ENCODE peak calls at places on chromosomes 5 and 9, in eight cellular contexts. F is neural progenitor cell, Z is GM23248, M is PC-3, S is OCI-LY7, R is SK-N-SH, Q is GM23338, J is HCT116. L is an unnamed sample.

GRCh38 chr9:104557179-104557634 is 11.8 kb upstream of the OR13C8 start:
- DNase-seq in F (no peak), Z (no peak), M (no peak), S (peak; percentile 6), R (no peak), Q (peak; percentile 25), J (no peak), L (no peak)

GRCh38 chr5:27276119-27276518 is 237.7 kb upstream of the CDH9 start:
- DNase-seq in F (no peak), Z (no peak), M (no peak), S (no peak), R (no peak), Q (no peak), J (no peak), L (no peak)

GRCh38 chr9:71929791-71930440 is 18.5 kb downstream of the C9orf85 start:
- DNase-seq in F (no peak), Z (peak; percentile 63), M (peak; percentile 12), S (no peak), R (no peak), Q (no peak), J (no peak), L (no peak)

GRCh38 chr9:86891091-86891490 is 56.2 kb downstream of the GAS1 start:
- DNase-seq in F (no peak), Z (peak; percentile 9), M (no peak), S (no peak), R (no peak), Q (no peak), J (no peak), L (no peak)

GRCh38 chr5:151772868-151773561 is 1.3 kb downstream of the G3BP1 start:
- DNase-seq in F (no peak), Z (peak; percentile 77), M (peak; percentile 35), S (no peak), R (no peak), Q (no peak), J (no peak), L (peak; percentile 53)

GRCh38 chr9:755454-756381 is 85.8 kb upstream of the DMRT1 start:
- DNase-seq in F (no peak), Z (peak; percentile 89), M (peak; percentile 70), S (no peak), R (no peak), Q (no peak), J (peak; percentile 40), L (peak; percentile 24)

GRCh38 chr9:105063665-105064247 is 135.8 kb upstream of the ABCA1 start:
- DNase-seq in F (no peak), Z (peak; percentile 91), M (peak; percentile 37), S (no peak), R (no peak), Q (no peak), J (no peak), L (peak; percentile 67)

GRCh38 chr9:130276121-130276520 is 10.6 kb downstream of the HMCN2 start:
- DNase-seq in F (no peak), Z (peak; percentile 32), M (peak; percentile 9), S (no peak), R (no peak), Q (no peak), J (no peak), L (no peak)

GRCh38 chr9:38016375-38017120 is 52.5 kb downstream of the SHB start:
- DNase-seq in F (no peak), Z (peak; percentile 93), M (peak; percentile 39), S (no peak), R (no peak), Q (no peak), J (no peak), L (no peak)

GRCh38 chr5:29089591-29090141 is 2051.3 kb upstream of the CDH9 start:
- DNase-seq in F (no peak), Z (no peak), M (no peak), S (no peak), R (no peak), Q (no peak), J (no peak), L (no peak)

GRCh38 chr5:142894749-142895148 is 124.6 kb downstream of the ARHGAP26 start:
- DNase-seq in F (no peak), Z (peak; percentile 82), M (peak; percentile 36), S (no peak), R (no peak), Q (no peak), J (no peak), L (no peak)

GRCh38 chr9:37732086-37732744 is 21.4 kb upstream of the TRMT10B start:
- DNase-seq in F (no peak), Z (no peak), M (no peak), S (no peak), R (peak; percentile 84), Q (no peak), J (no peak), L (no peak)

GRCh38 chr5:179802207-179802883 is 4.3 kb downstream of the MGAT4B start:
- DNase-seq in F (no peak), Z (peak; percentile 37), M (peak; percentile 66), S (no peak), R (no peak), Q (no peak), J (no peak), L (no peak)

GRCh38 chr5:172798422-172799215 is 27.6 kb upstream of the DUSP1 start:
- DNase-seq in F (no peak), Z (peak; percentile 95), M (peak; percentile 91), S (no peak), R (no peak), Q (no peak), J (no peak), L (no peak)

GRCh38 chr5:43231977-43232376 is 40.0 kb downstream of the NIM1K start:
- DNase-seq in F (no peak), Z (peak; percentile 13), M (peak; percentile 64), S (peak; percentile 13), R (peak; percentile 17), Q (peak; percentile 34), J (peak; percentile 27), L (no peak)

GRCh38 chr5:43225649-43226245 is 33.7 kb downstream of the NIM1K start:
- DNase-seq in F (no peak), Z (no peak), M (no peak), S (no peak), R (no peak), Q (no peak), J (no peak), L (no peak)

GRCh38 chr5:43232943-43233833 is 41.2 kb downstream of the NIM1K start:
- DNase-seq in F (no peak), Z (no peak), M (no peak), S (no peak), R (no peak), Q (no peak), J (no peak), L (no peak)

DNA sequence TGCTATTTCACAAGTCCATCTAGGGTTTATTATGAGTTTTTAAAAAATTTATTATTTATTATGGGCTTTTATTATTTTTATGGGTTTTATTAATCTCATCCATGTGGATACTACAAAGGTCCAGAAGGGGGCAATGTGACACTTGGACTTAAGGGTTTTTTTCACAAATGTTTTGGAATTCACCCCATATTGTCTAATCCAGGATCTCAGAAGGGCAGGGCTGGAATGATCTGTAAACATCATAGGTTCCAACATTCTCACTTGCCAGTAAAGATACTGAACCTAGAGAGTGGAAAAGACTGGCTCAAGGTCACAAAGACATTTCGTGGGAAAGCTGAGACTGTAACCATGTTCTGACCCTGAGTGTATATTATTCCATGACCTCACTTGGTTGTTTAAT is 35.6 kb downstream of the NIM1K start:
- DNase-seq in F (peak; percentile 47), Z (peak; percentile 82), M (peak; percentile 84), S (peak; percentile 20), R (peak; percentile 52), Q (peak; percentile 62), J (peak; percentile 47), L (peak; percentile 37)
- TF ChIP-seq EZH2phosphoT487 in F (no peak), Z (no peak), M (no peak), S (no peak), R (no peak), Q (no peak), J (no peak), L (no peak)

GRCh38 chr9:136282272-136282861 is 21.5 kb downstream of the CCDC187 start:
- DNase-seq in F (no peak), Z (no peak), M (no peak), S (peak; percentile 62), R (no peak), Q (no peak), J (no peak), L (no peak)

GRCh38 chr9:136284311-136284710 is 19.6 kb downstream of the CCDC187 start:
- DNase-seq in F (no peak), Z (no peak), M (no peak), S (no peak), R (no peak), Q (no peak), J (no peak), L (no peak)

GRCh38 chr9:136281421-136282271 is 22.2 kb downstream of the CCDC187 start:
- DNase-seq in F (no peak), Z (no peak), M (no peak), S (no peak), R (no peak), Q (no peak), J (no peak), L (no peak)

GRCh38 chr9:136284951-136285350 is 18.9 kb downstream of the CCDC187 start:
- DNase-seq in F (no peak), Z (no peak), M (no peak), S (no peak), R (no peak), Q (no peak), J (no peak), L (no peak)

GRCh38 chr9:136283291-136284235 is 20.3 kb downstream of the CCDC187 start:
- DNase-seq in F (peak; percentile 87), Z (peak; percentile 80), M (peak; percentile 76), S (peak; percentile 78), R (peak; percentile 94), Q (peak; percentile 87), J (peak; percentile 54), L (peak; percentile 86)
- H2AFZ ChIP-seq in F (peak overlapping the region; percentile 29), Z (peak overlapping the region; percentile 70), M (peak overlapping the region; percentile 97), S (no peak overlapping the region), R (no peak overlapping the region), Q (peak overlapping the region; percentile 76), J (no peak overlapping the region), L (no peak overlapping the region)

GRCh38 chr9:93057024-93057702 is 1.3 kb upstream of the SUSD3 start:
- DNase-seq in F (no peak), Z (no peak), M (no peak), S (peak; percentile 54), R (no peak), Q (peak; percentile 41), J (no peak), L (no peak)
- H3K4me1 ChIP-seq in F (peaks cover 25% of the 10 kb centered on the region), Z (peaks cover 8% of the 10 kb centered on the region), M (peaks cover 27% of the 10 kb centered on the region), S (peaks cover 62% of the 10 kb centered on the region), R (peaks cover 13% of the 10 kb centered on the region), Q (peaks cover 37% of the 10 kb centered on the region), J (peaks cover 38% of the 10 kb centered on the region), L (peaks cover 22% of the 10 kb centered on the region)

GRCh38 chr5:136052692-136053335 is 24.0 kb downstream of the TGFBI start:
- DNase-seq in F (no peak), Z (no peak), M (no peak), S (no peak), R (no peak), Q (no peak), J (no peak), L (no peak)

GRCh38 chr5:136055612-136056302 is 27.0 kb downstream of the TGFBI start:
- DNase-seq in F (no peak), Z (no peak), M (no peak), S (no peak), R (no peak), Q (no peak), J (no peak), L (no peak)

GRCh38 chr5:136051486-136052220 is 22.9 kb downstream of the TGFBI start:
- DNase-seq in F (no peak), Z (no peak), M (no peak), S (no peak), R (no peak), Q (no peak), J (no peak), L (no peak)

GRCh38 chr5:136054133-136054996 is 25.6 kb downstream of the TGFBI start:
- DNase-seq in F (no peak), Z (peak; percentile 61), M (peak; percentile 1), S (no peak), R (no peak), Q (no peak), J (no peak), L (no peak)

GRCh38 chr5:136053336-136054121 is 24.7 kb downstream of the TGFBI start:
- DNase-seq in F (no peak), Z (peak; percentile 98), M (peak; percentile 94), S (no peak), R (no peak), Q (no peak), J (peak; percentile 76), L (peak; percentile 91)
- TF ChIP-seq EZH2phosphoT487 in F (no peak), Z (no peak), M (no peak), S (no peak), R (no peak), Q (no peak), J (no peak), L (no peak)

L was measured in hepatocyte.